ENCODE peak calls at places on chromosomes 13 and 19, in six cellular contexts. One of them, this sample, is unnamed.

GRCh38 chr19:18223860-18224524 is 2.2 kb downstream of the PDE4C start:
- DNase-seq in T-helper 17 cell: peak; percentile 19
- DNase-seq in GM12865: peak; percentile 39
- DNase-seq in uterus: peak; percentile 29
- DNase-seq in kidney epithelial cell: no peak
- DNase-seq in activated T-helper 1 cell treated with anti-CD3 and anti-CD28 coated beads, Interleukin-2, amount 50 U/mL, for 16 hours: no peak
- DNase-seq in this sample: no peak

GRCh38 chr13:95870421-95870820 is 182.8 kb downstream of the UGGT2 start:
- DNase-seq in uterus: no peak
- DNase-seq in kidney epithelial cell: no peak
- DNase-seq in GM12865: no peak
- DNase-seq in activated T-helper 1 cell treated with anti-CD3 and anti-CD28 coated beads, Interleukin-2, amount 50 U/mL, for 16 hours: no peak
- DNase-seq in T-helper 17 cell: no peak
- DNase-seq in this sample: no peak

GRCh38 chr19:6423499-6424189 is 967 bp downstream of the KHSRP start:
- DNase-seq in kidney epithelial cell: no peak
- DNase-seq in activated T-helper 1 cell treated with anti-CD3 and anti-CD28 coated beads, Interleukin-2, amount 50 U/mL, for 16 hours: no peak
- DNase-seq in T-helper 17 cell: no peak
- DNase-seq in GM12865: peak; percentile 56
- DNase-seq in uterus: peak; percentile 34
- DNase-seq in this sample: no peak

GRCh38 chr13:84917252-84917878 is 881.9 kb downstream of the SLITRK6 start:
- DNase-seq in GM12865: no peak
- DNase-seq in uterus: no peak
- DNase-seq in kidney epithelial cell: no peak
- DNase-seq in activated T-helper 1 cell treated with anti-CD3 and anti-CD28 coated beads, Interleukin-2, amount 50 U/mL, for 16 hours: no peak
- DNase-seq in T-helper 17 cell: no peak
- DNase-seq in this sample: no peak

GRCh38 chr19:58563823-58564222 is 5.4 kb upstream of the UBE2M start:
- DNase-seq in kidney epithelial cell: no peak
- DNase-seq in GM12865: no peak
- DNase-seq in uterus: no peak
- DNase-seq in T-helper 17 cell: no peak
- DNase-seq in activated T-helper 1 cell treated with anti-CD3 and anti-CD28 coated beads, Interleukin-2, amount 50 U/mL, for 16 hours: no peak
- DNase-seq in this sample: peak; percentile 15

GRCh38 chr19:16066611-16067104 is 9.6 kb upstream of the TPM4 start:
- DNase-seq in GM12865: peak; percentile 80
- DNase-seq in T-helper 17 cell: no peak
- DNase-seq in kidney epithelial cell: no peak
- DNase-seq in activated T-helper 1 cell treated with anti-CD3 and anti-CD28 coated beads, Interleukin-2, amount 50 U/mL, for 16 hours: no peak
- DNase-seq in uterus: no peak
- DNase-seq in this sample: no peak

GRCh38 chr13:40648040-40648439 is 18.4 kb downstream of the FOXO1 start:
- DNase-seq in activated T-helper 1 cell treated with anti-CD3 and anti-CD28 coated beads, Interleukin-2, amount 50 U/mL, for 16 hours: no peak
- DNase-seq in uterus: no peak
- DNase-seq in GM12865: no peak
- DNase-seq in kidney epithelial cell: no peak
- DNase-seq in T-helper 17 cell: no peak
- DNase-seq in this sample: no peak

GRCh38 chr13:42477588-42478190 is 96.3 kb upstream of the TNFSF11 start:
- DNase-seq in GM12865: no peak
- DNase-seq in kidney epithelial cell: no peak
- DNase-seq in uterus: no peak
- DNase-seq in activated T-helper 1 cell treated with anti-CD3 and anti-CD28 coated beads, Interleukin-2, amount 50 U/mL, for 16 hours: no peak
- DNase-seq in T-helper 17 cell: no peak
- DNase-seq in this sample: no peak

GRCh38 chr13:33057019-33057785 is 41.0 kb downstream of the KL start:
- DNase-seq in GM12865: peak; percentile 49
- DNase-seq in kidney epithelial cell: peak; percentile 1
- DNase-seq in uterus: no peak
- DNase-seq in activated T-helper 1 cell treated with anti-CD3 and anti-CD28 coated beads, Interleukin-2, amount 50 U/mL, for 16 hours: no peak
- DNase-seq in T-helper 17 cell: no peak
- DNase-seq in this sample: no peak

GRCh38 chr19:5621945-5622464 is 571 bp downstream of the SAFB2 start:
- DNase-seq in T-helper 17 cell: no peak
- DNase-seq in GM12865: peak; percentile 24
- DNase-seq in kidney epithelial cell: no peak
- DNase-seq in uterus: peak; percentile 43
- DNase-seq in activated T-helper 1 cell treated with anti-CD3 and anti-CD28 coated beads, Interleukin-2, amount 50 U/mL, for 16 hours: no peak
- DNase-seq in this sample: no peak

GRCh38 chr19:56321981-56322558 is 7.4 kb upstream of the ZSCAN5A start:
- DNase-seq in GM12865: no peak
- DNase-seq in activated T-helper 1 cell treated with anti-CD3 and anti-CD28 coated beads, Interleukin-2, amount 50 U/mL, for 16 hours: no peak
- DNase-seq in kidney epithelial cell: no peak
- DNase-seq in uterus: no peak
- DNase-seq in T-helper 17 cell: no peak
- DNase-seq in this sample: no peak

This sample was measured in breast epithelium.